ENCODE peak calls at places on chromosomes 2 and 18, in eight cellular contexts. A, D, G, H, C, S, B and K are unnamed samples.
A peak's percentile ranks its signal among the peaks of the same experiment; 100 is the strongest.

GRCh38 chr2:75098856-75099255 is 100.5 kb downstream of the TACR1 start:
- DNase-seq in A (no peak), D (peak; percentile 19), G (no peak), H (no peak), C (no peak), S (no peak), B (no peak), K (no peak)

GRCh38 chr2:101479328-101479727 is 4.4 kb upstream of the RFX8 start:
- DNase-seq in A (no peak), D (no peak), G (no peak), H (no peak), C (no peak), S (no peak), B (no peak), K (no peak)

GRCh38 chr2:104606056-104606455 is 247.9 kb upstream of the POU3F3 start:
- DNase-seq in A (no peak), D (no peak), G (no peak), H (no peak), C (no peak), S (no peak), B (no peak), K (no peak)

GRCh38 chr2:70828914-70829824 is 6.4 kb downstream of the CD207 start:
- DNase-seq in A (no peak), D (no peak), G (no peak), H (peak; percentile 21), C (no peak), S (no peak), B (no peak), K (no peak)

GRCh38 chr2:121699421-121700328 is 37.0 kb downstream of the NIFK start:
- DNase-seq in A (peak; percentile 92), D (peak; percentile 47), G (peak; percentile 68), H (peak; percentile 22), C (peak; percentile 74), S (peak; percentile 81), B (peak; percentile 84), K (no peak)

GRCh38 chr2:42967959-42968674 is 175.7 kb upstream of the HAAO start:
- DNase-seq in A (no peak), D (peak; percentile 65), G (no peak), H (peak; percentile 74), C (no peak), S (no peak), B (peak; percentile 89), K (peak; percentile 47)

GRCh38 chr2:6421094-6421493 is 444.6 kb downstream of the CMPK2 start:
- DNase-seq in A (no peak), D (no peak), G (no peak), H (no peak), C (no peak), S (no peak), B (no peak), K (no peak)

GRCh38 chr18:79543861-79544385 is 135.7 kb upstream of the CTDP1 start:
- DNase-seq in A (no peak), D (no peak), G (no peak), H (no peak), C (no peak), S (no peak), B (peak; percentile 43), K (no peak)

GRCh38 chr2:96247896-96248295 is 17.9 kb downstream of the TMEM127 start:
- DNase-seq in A (no peak), D (no peak), G (no peak), H (no peak), C (no peak), S (no peak), B (no peak), K (no peak)

GRCh38 chr2:19649107-19649506 is 252.7 kb downstream of the TTC32 start:
- DNase-seq in A (no peak), D (no peak), G (no peak), H (no peak), C (no peak), S (no peak), B (no peak), K (no peak)

GRCh38 chr2:122063716-122064115 is 308.3 kb downstream of the TSN start:
- DNase-seq in A (peak; percentile 26), D (no peak), G (no peak), H (no peak), C (no peak), S (no peak), B (no peak), K (no peak)

GRCh38 chr18:76412010-76412817 is 82.8 kb downstream of the ZNF516 start:
- DNase-seq in A (no peak), D (no peak), G (no peak), H (no peak), C (no peak), S (peak; percentile 79), B (no peak), K (no peak)

GRCh38 chr2:105768961-105769452 is 24.3 kb downstream of the NCK2 start:
- DNase-seq in A (peak; percentile 57), D (peak; percentile 31), G (no peak), H (no peak), C (no peak), S (no peak), B (no peak), K (no peak)

GRCh38 chr2:39437522-39438296 is 624 bp upstream of the MAP4K3 start:
- DNase-seq in A (peak; percentile 76), D (peak; percentile 63), G (peak; percentile 18), H (peak; percentile 28), C (peak; percentile 31), S (peak; percentile 69), B (peak; percentile 61), K (peak; percentile 48)

GRCh38 chr2:237866119-237866621 is 6.7 kb downstream of the RAMP1 start:
- DNase-seq in A (no peak), D (peak; percentile 40), G (no peak), H (no peak), C (no peak), S (no peak), B (peak; percentile 39), K (no peak)

GRCh38 chr2:110919738-110920137 is 187.4 kb downstream of the ACOXL start:
- DNase-seq in A (no peak), D (no peak), G (no peak), H (no peak), C (no peak), S (no peak), B (no peak), K (no peak)

GRCh38 chr2:105373895-105374401 is 24.9 kb downstream of the FHL2 start:
- DNase-seq in A (no peak), D (no peak), G (no peak), H (no peak), C (no peak), S (peak; percentile 48), B (no peak), K (peak; percentile 57)

GRCh38 chr2:201697899-201698298 is 545 bp downstream of the MPP4 start:
- DNase-seq in A (peak; percentile 50), D (no peak), G (no peak), H (no peak), C (no peak), S (no peak), B (no peak), K (no peak)

GRCh38 chr2:53711271-53711780 is 56.3 kb upstream of the CHAC2 start:
- DNase-seq in A (no peak), D (no peak), G (no peak), H (no peak), C (no peak), S (no peak), B (no peak), K (no peak)

GRCh38 chr2:53715568-53715967 is 52.0 kb upstream of the CHAC2 start:
- DNase-seq in A (peak; percentile 5), D (no peak), G (no peak), H (no peak), C (no peak), S (no peak), B (no peak), K (no peak)
- TF ChIP-seq CTCF in A (peak; percentile 68), D (peak; percentile 51), G (no peak), H (peak; percentile 70), C (no peak), S (peak; percentile 45), B (peak; percentile 34), K (no peak)

DNA sequence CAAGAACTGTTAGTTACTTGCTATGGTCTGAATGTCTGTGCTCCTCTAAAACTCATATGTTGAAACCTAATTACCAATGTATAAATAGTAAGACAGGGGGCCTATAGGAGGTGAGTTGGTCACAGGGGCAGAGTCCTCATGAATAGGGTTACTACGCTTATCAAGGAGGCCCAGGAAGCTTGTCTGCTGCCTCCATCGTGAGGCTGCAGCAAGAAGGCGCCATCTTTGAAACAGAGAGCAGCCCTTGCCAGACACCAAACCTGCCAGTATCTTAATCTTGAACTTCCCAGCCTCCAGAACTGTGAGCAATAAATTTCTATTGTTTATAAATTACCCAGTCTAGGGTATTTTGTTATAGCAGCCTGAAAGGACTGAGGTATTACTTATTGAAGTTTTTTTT is 79.1 kb downstream of the TGIF1 start:
- DNase-seq in A (no peak), D (no peak), G (no peak), H (no peak), C (no peak), S (no peak), B (no peak), K (no peak)
- H3K27ac ChIP-seq in A (no peak overlapping the region), D (no peak overlapping the region), G (no peak overlapping the region), H (no peak overlapping the region), C (no peak overlapping the region), S (peak overlapping the region; percentile 73), B (no peak overlapping the region), K (no peak overlapping the region)

GRCh38 chr2:79711098-79711497 is 198.2 kb downstream of the CTNNA2 start:
- DNase-seq in A (no peak), D (no peak), G (no peak), H (no peak), C (no peak), S (no peak), B (no peak), K (no peak)
- TF ChIP-seq CTCF in A (no peak), D (no peak), G (no peak), H (no peak), C (no peak), S (no peak), B (no peak), K (no peak)

GRCh38 chr2:14558382-14558919 is 74.1 kb upstream of the LRATD1 start:
- DNase-seq in A (no peak), D (no peak), G (no peak), H (no peak), C (no peak), S (no peak), B (no peak), K (no peak)

GRCh38 chr2:14560686-14561085 is 71.8 kb upstream of the LRATD1 start:
- DNase-seq in A (no peak), D (no peak), G (no peak), H (no peak), C (no peak), S (no peak), B (no peak), K (no peak)

GRCh38 chr2:14557111-14557510 is 75.4 kb upstream of the LRATD1 start:
- DNase-seq in A (peak; percentile 42), D (no peak), G (no peak), H (no peak), C (no peak), S (no peak), B (no peak), K (no peak)

GRCh38 chr2:14554829-14555580 is 77.5 kb upstream of the LRATD1 start:
- DNase-seq in A (no peak), D (no peak), G (no peak), H (no peak), C (no peak), S (no peak), B (no peak), K (no peak)

DNA sequence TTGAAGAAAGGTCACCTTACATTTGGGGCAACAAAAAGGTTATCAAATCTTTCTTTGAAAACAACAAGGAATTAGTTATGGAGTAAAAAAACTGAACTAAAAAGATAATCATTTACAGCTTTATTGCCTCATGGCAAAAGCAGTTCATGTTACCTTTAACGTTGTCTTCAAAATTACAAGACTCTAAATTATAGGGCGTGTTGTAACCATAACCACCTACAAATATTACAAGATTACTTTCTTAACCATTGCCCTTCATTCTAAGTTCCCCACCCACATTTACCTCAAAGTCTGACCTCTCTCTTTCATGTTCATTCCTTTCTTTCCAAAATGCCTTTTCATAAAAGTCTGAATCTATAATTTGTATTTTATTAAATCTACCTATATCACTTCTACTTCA is 74.6 kb upstream of the LRATD1 start:
- DNase-seq in A (no peak), D (no peak), G (no peak), H (no peak), C (no peak), S (no peak), B (no peak), K (no peak)
- H3K27ac ChIP-seq in A (no peak overlapping the region), D (peak overlapping the region; percentile 89), G (no peak overlapping the region), H (no peak overlapping the region), C (no peak overlapping the region), S (no peak overlapping the region), B (no peak overlapping the region), K (no peak overlapping the region)